ENCODE peak calls at places on chromosomes 16 and 17, in nine cellular contexts. M, U, E, X, A, V, D, W and R are unnamed samples.

GRCh38 chr17:19343671-19344151 is 18.8 kb downstream of the B9D1 start:
- DNase-seq in M (peak; percentile 64), U (no peak), E (no peak), X (no peak), A (no peak), V (no peak), D (no peak), W (no peak), R (peak; percentile 62)

GRCh38 chr17:76585649-76586593 is at the start of gene ST6GALNAC2:
- DNase-seq in M (peak; percentile 79), U (peak; percentile 38), E (no peak), X (no peak), A (peak; percentile 49), V (peak; percentile 72), D (peak; percentile 46), W (no peak), R (peak; percentile 81)

GRCh38 chr16:27767081-27767480 is 217.1 kb downstream of the KATNIP start:
- DNase-seq in M (no peak), U (no peak), E (no peak), X (no peak), A (no peak), V (no peak), D (no peak), W (no peak), R (no peak)

GRCh38 chr17:50288306-50288705 is 14.0 kb downstream of the TMEM92 start:
- DNase-seq in M (no peak), U (no peak), E (no peak), X (no peak), A (no peak), V (no peak), D (no peak), W (no peak), R (no peak)

GRCh38 chr17:42131971-42132370 is 9.4 kb downstream of the HSPB9 start:
- DNase-seq in M (no peak), U (peak; percentile 35), E (no peak), X (no peak), A (no peak), V (no peak), D (no peak), W (no peak), R (no peak)

GRCh38 chr16:72241930-72242329 is 70.0 kb upstream of the PMFBP1 start:
- DNase-seq in M (no peak), U (peak; percentile 59), E (peak; percentile 18), X (no peak), A (peak; percentile 25), V (no peak), D (no peak), W (no peak), R (no peak)

GRCh38 chr16:19499006-19499405 is 22.9 kb downstream of the GDE1 start:
- DNase-seq in M (no peak), U (no peak), E (no peak), X (no peak), A (no peak), V (no peak), D (no peak), W (no peak), R (no peak)

GRCh38 chr17:50212121-50212843 is 10.9 kb upstream of the COL1A1 start:
- DNase-seq in M (peak; percentile 91), U (peak; percentile 69), E (no peak), X (no peak), A (no peak), V (no peak), D (no peak), W (no peak), R (no peak)

GRCh38 chr17:34584805-34585416 is 5.5 kb downstream of the TMEM132E start:
- DNase-seq in M (no peak), U (no peak), E (no peak), X (no peak), A (no peak), V (no peak), D (no peak), W (no peak), R (no peak)

GRCh38 chr17:9330903-9331272 is 244.7 kb downstream of the STX8 start:
- DNase-seq in M (no peak), U (no peak), E (no peak), X (no peak), A (no peak), V (no peak), D (no peak), W (no peak), R (no peak)

GRCh38 chr17:48544356-48545021 is 420 bp downstream of the HOXB2 start:
- DNase-seq in M (peak; percentile 99), U (peak; percentile 80), E (no peak), X (no peak), A (peak; percentile 45), V (peak; percentile 74), D (peak; percentile 53), W (no peak), R (peak; percentile 93)

GRCh38 chr16:68770671-68771070 is 33.6 kb downstream of the CDH1 start:
- DNase-seq in M (no peak), U (no peak), E (no peak), X (no peak), A (no peak), V (no peak), D (no peak), W (no peak), R (no peak)

GRCh38 chr16:17002557-17002956 is 468.2 kb downstream of the XYLT1 start:
- DNase-seq in M (no peak), U (no peak), E (no peak), X (no peak), A (no peak), V (no peak), D (no peak), W (no peak), R (no peak)

GRCh38 chr17:35896011-35896587 is 15.9 kb upstream of the CCL5 start:
- DNase-seq in M (no peak), U (no peak), E (no peak), X (no peak), A (no peak), V (no peak), D (peak; percentile 55), W (no peak), R (no peak)